ENCODE peak calls at places on chromosomes 5 and 9, in seven cellular contexts. M is cardiac muscle cell; N is stomach; V is psoas muscle; I is CD8-positive, alpha-beta T cell; J is ovary; K is aorta. Z is an unnamed sample.

GRCh38 chr9:1253098-1253979 is 203.2 kb downstream of the DMRT2 start:
- DNase-seq in M (no peak), N (no peak), V (no peak), I (no peak), J (no peak), K (no peak), Z (no peak)

GRCh38 chr5:172909931-172910502 is 49.2 kb upstream of the RPL26L1 start:
- DNase-seq in M (peak; percentile 73), N (no peak), V (no peak), I (no peak), J (no peak), K (no peak), Z (no peak)

GRCh38 chr5:137155621-137156020 is 343.5 kb downstream of the SPOCK1 start:
- DNase-seq in M (no peak), N (no peak), V (no peak), I (no peak), J (no peak), K (no peak), Z (no peak)

GRCh38 chr9:122788831-122789230 is at the start of gene OR5C1:
- DNase-seq in M (no peak), N (no peak), V (no peak), I (no peak), J (no peak), K (no peak), Z (no peak)

GRCh38 chr9:73583590-73583989 is 431.9 kb downstream of the ANXA1 start:
- DNase-seq in M (no peak), N (no peak), V (no peak), I (no peak), J (no peak), K (no peak), Z (no peak)

GRCh38 chr5:114174837-114175236 is 187.0 kb upstream of the KCNN2 start:
- DNase-seq in M (no peak), N (no peak), V (no peak), I (no peak), J (no peak), K (no peak), Z (no peak)

GRCh38 chr5:24397601-24398000 is 247.2 kb downstream of the CDH10 start:
- DNase-seq in M (no peak), N (no peak), V (no peak), I (no peak), J (no peak), K (no peak), Z (no peak)

GRCh38 chr9:14412778-14413177 is 98.8 kb upstream of the NFIB start:
- DNase-seq in M (no peak), N (no peak), V (no peak), I (no peak), J (no peak), K (no peak), Z (no peak)

GRCh38 chr9:29129763-29130162 is 1556.5 kb upstream of the C9orf72 start:
- DNase-seq in M (no peak), N (no peak), V (no peak), I (no peak), J (no peak), K (no peak), Z (no peak)

GRCh38 chr9:86768709-86769108 is 178.6 kb downstream of the GAS1 start:
- DNase-seq in M (no peak), N (no peak), V (no peak), I (no peak), J (no peak), K (no peak), Z (no peak)

GRCh38 chr5:128276537-128277216 is 193.1 kb downstream of the SLC12A2 start:
- DNase-seq in M (no peak), N (no peak), V (no peak), I (no peak), J (no peak), K (no peak), Z (no peak)

GRCh38 chr5:43514471-43514815 is 505 bp downstream of the C5orf34 start:
- DNase-seq in M (no peak), N (no peak), V (no peak), I (no peak), J (no peak), K (no peak), Z (no peak)

GRCh38 chr9:19988281-19988680 is 199.4 kb upstream of the SLC24A2 start:
- DNase-seq in M (no peak), N (no peak), V (no peak), I (no peak), J (no peak), K (no peak), Z (no peak)

GRCh38 chr5:39113354-39113953 is 39.3 kb upstream of the RICTOR start:
- DNase-seq in M (no peak), N (no peak), V (no peak), I (no peak), J (no peak), K (no peak), Z (no peak)

GRCh38 chr9:133508046-133508445 is 16.7 kb downstream of the MYMK start:
- DNase-seq in M (no peak), N (no peak), V (peak; percentile 6), I (no peak), J (no peak), K (no peak), Z (no peak)

GRCh38 chr9:78856144-78856543 is 559.2 kb downstream of the PSAT1 start:
- DNase-seq in M (no peak), N (no peak), V (no peak), I (no peak), J (no peak), K (no peak), Z (no peak)

GRCh38 chr5:148909001-148909400 is 82.6 kb downstream of the ADRB2 start:
- DNase-seq in M (no peak), N (no peak), V (no peak), I (no peak), J (no peak), K (no peak), Z (no peak)

GRCh38 chr5:149400304-149400703 is 21.2 kb upstream of the IL17B start:
- DNase-seq in M (no peak), N (no peak), V (no peak), I (no peak), J (peak; percentile 27), K (peak; percentile 39), Z (no peak)

GRCh38 chr5:138441221-138441620 is 2.4 kb downstream of the REEP2 start:
- DNase-seq in M (no peak), N (no peak), V (no peak), I (no peak), J (no peak), K (no peak), Z (no peak)

GRCh38 chr5:25091917-25092316 is 447.1 kb upstream of the CDH10 start:
- DNase-seq in M (no peak), N (no peak), V (no peak), I (no peak), J (no peak), K (no peak), Z (no peak)

GRCh38 chr9:88659126-88659525 is 124.1 kb downstream of the NXNL2 start:
- DNase-seq in M (no peak), N (no peak), V (no peak), I (no peak), J (no peak), K (no peak), Z (no peak)

GRCh38 chr9:6243746-6244145 is 28.1 kb downstream of the IL33 start:
- DNase-seq in M (no peak), N (no peak), V (no peak), I (no peak), J (no peak), K (no peak), Z (no peak)

GRCh38 chr9:25917593-25918426 is 239.6 kb upstream of the TUSC1 start:
- DNase-seq in M (no peak), N (no peak), V (no peak), I (no peak), J (no peak), K (no peak), Z (no peak)

GRCh38 chr9:2749485-2749884 is 32.2 kb downstream of the KCNV2 start:
- DNase-seq in M (no peak), N (no peak), V (no peak), I (no peak), J (no peak), K (no peak), Z (no peak)

GRCh38 chr5:139733698-139734491 is 61.7 kb upstream of the PSD2 start:
- DNase-seq in M (no peak), N (peak; percentile 68), V (no peak), I (no peak), J (no peak), K (no peak), Z (no peak)
- H3K27ac ChIP-seq in M (no peak overlapping the region), N (peak overlapping the region; percentile 72), V (no peak overlapping the region), I (no peak overlapping the region), J (no peak overlapping the region), K (no peak overlapping the region), Z (no peak overlapping the region)

GRCh38 chr5:159971931-159972461 is 36.9 kb upstream of the TTC1 start:
- DNase-seq in M (peak; percentile 67), N (no peak), V (no peak), I (no peak), J (no peak), K (peak; percentile 77), Z (no peak)
- H3K4me3 ChIP-seq in M (peak overlapping the region; percentile 33), N (peak overlapping the region; percentile 44), V (peak overlapping the region; percentile 43), I (no peak overlapping the region), J (no peak overlapping the region), K (peak overlapping the region; percentile 18), Z (no peak overlapping the region)

GRCh38 chr9:115635680-115636383 is 517.8 kb upstream of the PAPPA start:
- DNase-seq in M (no peak), N (no peak), V (no peak), I (no peak), J (no peak), K (no peak), Z (no peak)
- H3K27ac ChIP-seq in M (no peak overlapping the region), N (no peak overlapping the region), V (no peak overlapping the region), I (no peak overlapping the region), J (no peak overlapping the region), K (no peak overlapping the region), Z (no peak overlapping the region)

DNA sequence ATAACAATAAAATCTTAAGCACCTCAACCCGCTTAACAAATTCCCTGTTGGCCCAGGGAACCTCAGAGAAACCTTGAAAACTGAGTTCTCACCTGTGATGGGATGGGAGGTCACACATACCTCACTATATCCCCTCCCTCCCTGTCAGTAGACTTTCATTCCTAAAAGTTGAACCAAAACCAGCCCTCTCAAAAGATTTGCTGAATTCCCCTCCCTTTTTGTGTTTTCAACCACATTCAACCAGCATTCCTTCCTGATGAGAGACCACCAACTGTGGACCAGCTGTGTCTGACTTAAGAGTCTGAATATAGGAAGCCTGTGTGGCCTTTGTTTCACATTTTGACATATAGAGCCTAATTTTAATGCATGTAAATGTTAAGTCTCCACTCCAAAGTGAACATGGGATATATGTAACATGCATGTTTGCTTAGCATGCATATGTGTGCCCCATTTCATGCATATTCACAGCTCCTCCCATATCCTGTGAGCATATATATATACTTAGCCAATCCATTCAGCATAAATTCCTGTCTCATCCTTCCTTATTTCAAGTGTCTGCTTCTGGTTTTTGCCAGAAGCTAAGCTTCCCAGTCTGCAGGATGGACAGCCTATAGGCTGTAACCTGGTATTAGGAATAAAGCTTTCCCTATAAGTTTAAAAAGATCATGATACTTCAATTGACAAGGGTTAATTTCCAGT is 604.6 kb downstream of the PTPRD start:
- DNase-seq in M (no peak), N (no peak), V (no peak), I (no peak), J (no peak), K (no peak), Z (no peak)
- H3K4me3 ChIP-seq in M (no peak overlapping the region), N (no peak overlapping the region), V (no peak overlapping the region), I (no peak overlapping the region), J (no peak overlapping the region), K (no peak overlapping the region), Z (no peak overlapping the region)

Z was measured in CD4-positive, CD25-positive, alpha-beta regulatory T cell.